ENCODE peak calls at places on chromosome 2, in seven cellular contexts. D is IMR-90, F is mesendoderm, G is H1, B is mesenchymal stem cell, O is trophoblast cell, T is neuronal stem cell. C is an unnamed sample.

GRCh38 chr2:136173126-136173525 is 55.2 kb upstream of the CXCR4 start:
- DNase-seq in D (no peak), F (no peak), G (no peak), B (no peak), O (no peak), T (no peak), C (no peak)

GRCh38 chr2:135744761-135745314 is 3.2 kb downstream of the UBXN4 start:
- DNase-seq in D (peak; percentile 17), F (peak; percentile 80), G (no peak), B (peak; percentile 56), O (peak; percentile 16), T (no peak), C (peak; percentile 44)

GRCh38 chr2:85584857-85585780 is 888 bp downstream of the VAMP5 start:
- DNase-seq in D (peak; percentile 63), F (peak; percentile 93), G (no peak), B (peak; percentile 70), O (peak; percentile 75), T (no peak), C (no peak)

GRCh38 chr2:96501886-96502810 is 3.0 kb downstream of the NEURL3 start:
- DNase-seq in D (no peak), F (no peak), G (peak; percentile 44), B (no peak), O (no peak), T (no peak), C (no peak)

GRCh38 chr2:237495521-237496117 is 8.6 kb downstream of the MLPH start:
- DNase-seq in D (no peak), F (no peak), G (no peak), B (no peak), O (no peak), T (no peak), C (no peak)

GRCh38 chr2:524442-524841 is 152.8 kb downstream of the TMEM18 start:
- DNase-seq in D (no peak), F (peak; percentile 9), G (no peak), B (no peak), O (peak; percentile 94), T (no peak), C (no peak)

GRCh38 chr2:202824901-202825300 is 46.7 kb downstream of the ICA1L start:
- DNase-seq in D (peak; percentile 38), F (no peak), G (no peak), B (no peak), O (no peak), T (no peak), C (no peak)

GRCh38 chr2:173412628-173413027 is 58.0 kb downstream of the CDCA7 start:
- DNase-seq in D (no peak), F (no peak), G (no peak), B (no peak), O (no peak), T (no peak), C (no peak)

GRCh38 chr2:136980303-136980702 is 215.0 kb downstream of the THSD7B start:
- DNase-seq in D (no peak), F (peak; percentile 35), G (no peak), B (no peak), O (no peak), T (no peak), C (no peak)

GRCh38 chr2:210399440-210400041 is 77.0 kb downstream of the LANCL1 start:
- DNase-seq in D (peak; percentile 7), F (no peak), G (no peak), B (peak; percentile 16), O (no peak), T (no peak), C (no peak)

GRCh38 chr2:86807462-86808275 is 17.0 kb upstream of the CD8A start:
- DNase-seq in D (no peak), F (peak; percentile 81), G (peak; percentile 73), B (peak; percentile 15), O (peak; percentile 96), T (no peak), C (peak; percentile 73)

GRCh38 chr2:7845332-7845731 is 836.5 kb upstream of the ID2 start:
- DNase-seq in D (peak; percentile 69), F (no peak), G (no peak), B (peak; percentile 48), O (no peak), T (no peak), C (no peak)

GRCh38 chr2:102186676-102187190 is at the start of gene IL1RL2:
- DNase-seq in D (no peak), F (peak; percentile 8), G (no peak), B (no peak), O (no peak), T (no peak), C (no peak)

GRCh38 chr2:28084564-28084963 is 194.0 kb downstream of the BABAM2 start:
- DNase-seq in D (no peak), F (no peak), G (no peak), B (no peak), O (no peak), T (no peak), C (no peak)

GRCh38 chr2:238439093-238439849 is 12.5 kb downstream of the ASB1 start:
- DNase-seq in D (peak; percentile 98), F (peak; percentile 28), G (no peak), B (no peak), O (peak; percentile 19), T (no peak), C (no peak)

GRCh38 chr2:25674003-25674362 is 606 bp upstream of the DTNB start:
- DNase-seq in D (no peak), F (no peak), G (no peak), B (no peak), O (no peak), T (no peak), C (no peak)

GRCh38 chr2:65436825-65437221 is 4.4 kb upstream of the SPRED2 start:
- DNase-seq in D (no peak), F (peak; percentile 71), G (no peak), B (no peak), O (no peak), T (no peak), C (no peak)

GRCh38 chr2:166665991-166666940 is 172.2 kb upstream of the SCN7A start:
- DNase-seq in D (peak; percentile 89), F (no peak), G (no peak), B (peak; percentile 36), O (no peak), T (no peak), C (no peak)

GRCh38 chr2:9462313-9462712 is 12.0 kb upstream of the IAH1 start:
- DNase-seq in D (no peak), F (no peak), G (no peak), B (no peak), O (no peak), T (no peak), C (no peak)

GRCh38 chr2:232245111-232245510 is 133.4 kb upstream of the ALPP start:
- DNase-seq in D (no peak), F (no peak), G (no peak), B (no peak), O (no peak), T (no peak), C (no peak)

GRCh38 chr2:237364655-237365054 is 49.3 kb downstream of the COL6A3 start:
- DNase-seq in D (peak; percentile 39), F (no peak), G (no peak), B (no peak), O (no peak), T (no peak), C (no peak)

DNA sequence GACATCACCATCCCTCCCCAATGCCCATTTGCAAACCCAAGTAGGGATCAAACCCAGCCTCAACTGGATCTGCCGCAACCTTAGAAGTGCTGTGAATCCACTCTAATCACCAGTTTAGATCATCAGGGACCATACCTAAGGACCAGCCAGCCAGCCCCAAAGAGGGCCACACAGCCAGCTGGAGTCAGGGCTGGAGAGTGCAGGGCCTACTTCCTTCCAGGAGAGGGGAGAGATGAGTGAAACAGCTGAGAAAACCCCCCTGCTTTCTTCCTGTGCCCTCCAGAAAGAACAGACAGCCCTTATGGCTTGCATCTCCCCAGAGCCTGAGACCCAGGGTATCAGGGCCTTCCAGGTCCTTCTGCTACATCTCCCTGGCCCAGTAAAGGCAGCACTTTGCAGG is 25.8 kb downstream of the YPEL5 start:
- DNase-seq in D (no peak), F (no peak), G (no peak), B (no peak), O (no peak), T (no peak), C (no peak)
- H3K79me1 ChIP-seq in D (no peaks in the 10 kb centered on the region), F (no peaks in the 10 kb centered on the region), G (no peaks in the 10 kb centered on the region), B (no peaks in the 10 kb centered on the region), O (no peaks in the 10 kb centered on the region), T (no peaks in the 10 kb centered on the region), C (no peaks in the 10 kb centered on the region)

DNA sequence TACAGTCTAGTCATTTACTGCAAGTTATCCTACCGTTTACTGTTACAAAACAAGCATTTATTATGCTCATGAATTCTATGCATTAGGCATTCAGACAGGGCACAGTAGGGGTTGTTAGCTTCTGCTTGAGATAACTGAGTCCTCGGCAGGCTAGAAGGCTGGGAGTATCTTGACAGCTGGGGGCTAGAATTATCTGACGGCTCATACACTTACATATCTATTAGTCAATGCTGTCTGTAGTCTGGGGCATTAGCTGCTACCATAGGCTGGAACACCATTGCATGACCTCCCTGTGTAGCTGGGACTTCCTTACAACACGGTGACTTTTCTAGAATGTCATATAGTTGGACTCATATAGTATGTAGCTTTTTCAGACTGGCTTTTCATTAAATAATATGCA is 61.9 kb upstream of the ALK start:
- DNase-seq in D (no peak), F (peak; percentile 31), G (no peak), B (no peak), O (no peak), T (no peak), C (no peak)
- H3K18ac ChIP-seq in D (no peak overlapping the region), F (no peak overlapping the region), G (no peak overlapping the region), B (no peak overlapping the region), O (no peak overlapping the region), T (no peak overlapping the region), C (no peak overlapping the region)

GRCh38 chr2:239790721-239791120 is 234.4 kb downstream of the NDUFA10 start:
- DNase-seq in D (no peak), F (no peak), G (peak; percentile 19), B (no peak), O (no peak), T (no peak), C (no peak)

GRCh38 chr2:239789711-239790110 is 235.4 kb downstream of the NDUFA10 start:
- DNase-seq in D (no peak), F (no peak), G (peak; percentile 23), B (no peak), O (no peak), T (no peak), C (peak; percentile 9)

GRCh38 chr2:239790313-239790712 is 234.8 kb downstream of the NDUFA10 start:
- DNase-seq in D (no peak), F (no peak), G (peak; percentile 29), B (no peak), O (no peak), T (no peak), C (peak; percentile 18)

GRCh38 chr2:239791727-239792648 is 233.2 kb downstream of the NDUFA10 start:
- DNase-seq in D (no peak), F (no peak), G (no peak), B (no peak), O (no peak), T (no peak), C (peak; percentile 18)

DNA sequence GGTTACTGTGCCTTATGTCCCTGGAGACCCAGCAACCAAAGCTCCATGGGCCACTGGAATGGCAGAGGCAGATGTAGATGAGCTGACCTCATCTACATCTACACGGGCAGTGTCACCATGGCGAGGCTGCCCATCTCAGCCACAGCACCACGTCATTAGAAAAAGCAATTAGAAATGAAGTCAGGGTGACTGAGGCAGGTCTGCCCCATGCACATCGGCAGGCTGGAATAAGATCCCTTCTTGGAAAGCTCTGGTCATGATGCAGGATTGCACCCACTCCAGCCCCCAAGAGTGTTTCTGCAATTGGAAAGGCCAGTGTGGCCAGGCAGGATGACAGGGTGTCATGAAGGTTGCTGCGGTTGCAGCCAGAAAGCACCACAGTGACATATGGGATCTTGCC is 237.5 kb downstream of the NDUFA10 start:
- DNase-seq in D (no peak), F (no peak), G (peak; percentile 6), B (no peak), O (no peak), T (no peak), C (peak; percentile 10)
- H4K8ac ChIP-seq in D (no peak overlapping the region), F (no peak overlapping the region), G (no peak overlapping the region), B (no peak overlapping the region), O (no peak overlapping the region), T (no peak overlapping the region), C (no peak overlapping the region)

GRCh38 chr2:101185085-101185484 is 33.9 kb upstream of the TBC1D8 start:
- DNase-seq in D (no peak), F (no peak), G (no peak), B (no peak), O (no peak), T (no peak), C (no peak)
- H3K79me1 ChIP-seq in D (no peaks in the 10 kb centered on the region), F (no peaks in the 10 kb centered on the region), G (no peaks in the 10 kb centered on the region), B (no peaks in the 10 kb centered on the region), O (no peaks in the 10 kb centered on the region), T (no peaks in the 10 kb centered on the region), C (no peaks in the 10 kb centered on the region)

C was measured in H9.